ENCODE peak calls at places on chromosomes 12 and 14, in six cellular contexts. S is heart left ventricle; E is B cell; V is tibial nerve; U is mucosa of gallbladder; A is activated CD4-positive, alpha-beta T cell treated with anti-CD3 and anti-CD28 coated beads, Interleukin-2, amount 50 U/mL, for 1 hour. Q is an unnamed sample.

GRCh38 chr12:77772606-77773298 is 57.9 kb upstream of the NAV3 start:
- DNase-seq in S (no peak), E (no peak), V (no peak), U (no peak), A (no peak), Q (no peak)

GRCh38 chr14:101705733-101706508 is 55.6 kb upstream of the PPP2R5C start:
- DNase-seq in S (peak), E (peak), V (peak), U (peak), A (peak), Q (peak)

GRCh38 chr14:87397499-87397898 is 595.5 kb downstream of the GALC start:
- DNase-seq in S (no peak), E (no peak), V (no peak), U (no peak), A (no peak), Q (no peak)

GRCh38 chr12:14678547-14678946 is 17.9 kb downstream of the GUCY2C start:
- DNase-seq in S (no peak), E (no peak), V (no peak), U (peak), A (no peak), Q (no peak)

GRCh38 chr12:1920971-1921370 is 2.5 kb upstream of the CACNA2D4 start:
- DNase-seq in S (no peak), E (peak), V (no peak), U (no peak), A (no peak), Q (no peak)

GRCh38 chr12:88946377-88946997 is 366.2 kb upstream of the KITLG start:
- DNase-seq in S (peak), E (no peak), V (no peak), U (no peak), A (no peak), Q (peak)

GRCh38 chr12:12606793-12607589 is 4.7 kb upstream of the CREBL2 start:
- DNase-seq in S (no peak), E (no peak), V (no peak), U (no peak), A (no peak), Q (no peak)

GRCh38 chr12:85057370-85057963 is 21.3 kb downstream of the LRRIQ1 start:
- DNase-seq in S (no peak), E (peak), V (no peak), U (peak), A (no peak), Q (no peak)

GRCh38 chr12:53953831-53954693 is 641 bp upstream of the HOXC12 start:
- DNase-seq in S (no peak), E (no peak), V (no peak), U (no peak), A (no peak), Q (no peak)

GRCh38 chr12:109458771-109459208 is 18.3 kb downstream of the KCTD10 start:
- DNase-seq in S (no peak), E (no peak), V (no peak), U (no peak), A (no peak), Q (no peak)

GRCh38 chr14:22500954-22501353 is 88.1 kb downstream of the DAD1 start:
- DNase-seq in S (no peak), E (no peak), V (no peak), U (no peak), A (no peak), Q (no peak)

GRCh38 chr12:27674989-27675388 is 21.3 kb upstream of the REP15 start:
- DNase-seq in S (no peak), E (no peak), V (no peak), U (no peak), A (no peak), Q (no peak)

GRCh38 chr12:48001426-48002178 is 2.7 kb downstream of the COL2A1 start:
- DNase-seq in S (peak), E (peak), V (no peak), U (no peak), A (no peak), Q (no peak)

GRCh38 chr12:111161898-111162297 is 207.0 kb downstream of the PHETA1 start:
- DNase-seq in S (no peak), E (no peak), V (no peak), U (no peak), A (no peak), Q (no peak)

GRCh38 chr12:80099259-80099658 is at the start of gene OTOGL:
- DNase-seq in S (no peak), E (no peak), V (no peak), U (no peak), A (no peak), Q (no peak)

GRCh38 chr12:123478762-123479161 is 20.8 kb downstream of the SNRNP35 start:
- DNase-seq in S (peak), E (no peak), V (no peak), U (no peak), A (no peak), Q (peak)

GRCh38 chr14:55130194-55130550 is 1.1 kb downstream of the LGALS3 start:
- DNase-seq in S (no peak), E (no peak), V (no peak), U (no peak), A (no peak), Q (no peak)

GRCh38 chr12:49946497-49946896 is 4.0 kb upstream of the AQP2 start:
- DNase-seq in S (no peak), E (no peak), V (no peak), U (no peak), A (no peak), Q (no peak)

GRCh38 chr14:102213984-102214658 is 74.4 kb downstream of the WDR20 start:
- DNase-seq in S (no peak), E (no peak), V (no peak), U (no peak), A (no peak), Q (no peak)

GRCh38 chr12:51980051-51980808 is 26.5 kb upstream of the TAMALIN start:
- DNase-seq in S (peak), E (peak), V (peak), U (peak), A (peak), Q (peak)

GRCh38 chr12:6041891-6042290 is 82.6 kb downstream of the VWF start:
- DNase-seq in S (no peak), E (no peak), V (no peak), U (no peak), A (no peak), Q (no peak)

GRCh38 chr12:6961695-6962284 is 8.7 kb downstream of the PHB2 start:
- DNase-seq in S (peak), E (peak), V (no peak), U (peak), A (peak), Q (no peak)

GRCh38 chr14:67636361-67636919 is 16.7 kb downstream of the ARG2 start:
- DNase-seq in S (no peak), E (no peak), V (no peak), U (no peak), A (no peak), Q (peak)